ENCODE peak calls at places on chromosomes 13 and 19, in ten cellular contexts. One of them, this sample, is unnamed.

GRCh38 chr19:13079542-13079986 is 23.1 kb downstream of the LYL1 start:
- DNase-seq in endothelial cell: no peak
- DNase-seq in WTC11: no peak
- DNase-seq in A549: no peak
- DNase-seq in cardiac muscle cell: no peak
- DNase-seq in endodermal cell: peak
- DNase-seq in A673: peak
- DNase-seq in mesothelial cell of epicardium: no peak
- DNase-seq in heart left ventricle: peak
- DNase-seq in CD4-positive, alpha-beta T cell: no peak
- DNase-seq in this sample: peak

GRCh38 chr19:45492627-45493470 is 4.0 kb downstream of the RTN2 start:
- DNase-seq in cardiac muscle cell: peak
- DNase-seq in endodermal cell: peak
- DNase-seq in CD4-positive, alpha-beta T cell: no peak
- DNase-seq in endothelial cell: peak
- DNase-seq in mesothelial cell of epicardium: peak
- DNase-seq in A673: peak
- DNase-seq in A549: no peak
- DNase-seq in heart left ventricle: peak
- DNase-seq in WTC11: peak
- DNase-seq in this sample: no peak

GRCh38 chr19:3102239-3103140 is 8.3 kb downstream of the GNA11 start:
- DNase-seq in mesothelial cell of epicardium: no peak
- DNase-seq in CD4-positive, alpha-beta T cell: no peak
- DNase-seq in cardiac muscle cell: no peak
- DNase-seq in heart left ventricle: no peak
- DNase-seq in A549: no peak
- DNase-seq in endothelial cell: no peak
- DNase-seq in WTC11: no peak
- DNase-seq in endodermal cell: no peak
- DNase-seq in A673: no peak
- DNase-seq in this sample: no peak

GRCh38 chr13:27954406-27954851 is 14.7 kb downstream of the CDX2 start:
- DNase-seq in mesothelial cell of epicardium: no peak
- DNase-seq in endothelial cell: no peak
- DNase-seq in A549: peak
- DNase-seq in WTC11: peak
- DNase-seq in heart left ventricle: no peak
- DNase-seq in endodermal cell: peak
- DNase-seq in CD4-positive, alpha-beta T cell: no peak
- DNase-seq in A673: no peak
- DNase-seq in cardiac muscle cell: no peak
- DNase-seq in this sample: peak

GRCh38 chr13:93079294-93079693 is 147.3 kb upstream of the GPC6 start:
- DNase-seq in A549: no peak
- DNase-seq in mesothelial cell of epicardium: no peak
- DNase-seq in A673: peak
- DNase-seq in endothelial cell: no peak
- DNase-seq in heart left ventricle: no peak
- DNase-seq in endodermal cell: no peak
- DNase-seq in cardiac muscle cell: no peak
- DNase-seq in WTC11: no peak
- DNase-seq in CD4-positive, alpha-beta T cell: no peak
- DNase-seq in this sample: no peak

GRCh38 chr13:48410199-48410598 is 2.7 kb downstream of the LPAR6 start:
- DNase-seq in cardiac muscle cell: no peak
- DNase-seq in CD4-positive, alpha-beta T cell: no peak
- DNase-seq in A673: no peak
- DNase-seq in endodermal cell: no peak
- DNase-seq in A549: no peak
- DNase-seq in endothelial cell: no peak
- DNase-seq in mesothelial cell of epicardium: no peak
- DNase-seq in heart left ventricle: no peak
- DNase-seq in WTC11: no peak
- DNase-seq in this sample: no peak

GRCh38 chr13:72696590-72696989 is 30.8 kb downstream of the MZT1 start:
- DNase-seq in endothelial cell: no peak
- DNase-seq in A673: peak
- DNase-seq in cardiac muscle cell: no peak
- DNase-seq in A549: no peak
- DNase-seq in heart left ventricle: no peak
- DNase-seq in WTC11: no peak
- DNase-seq in endodermal cell: no peak
- DNase-seq in mesothelial cell of epicardium: no peak
- DNase-seq in CD4-positive, alpha-beta T cell: no peak
- DNase-seq in this sample: no peak

GRCh38 chr13:74045583-74045982 is 88.6 kb downstream of the KLF12 start:
- DNase-seq in cardiac muscle cell: no peak
- DNase-seq in WTC11: no peak
- DNase-seq in CD4-positive, alpha-beta T cell: no peak
- DNase-seq in endothelial cell: no peak
- DNase-seq in A673: no peak
- DNase-seq in endodermal cell: no peak
- DNase-seq in heart left ventricle: no peak
- DNase-seq in mesothelial cell of epicardium: no peak
- DNase-seq in A549: no peak
- DNase-seq in this sample: no peak

GRCh38 chr19:18814063-18814462 is 17.7 kb upstream of the UPF1 start:
- DNase-seq in A673: no peak
- DNase-seq in endodermal cell: no peak
- DNase-seq in A549: no peak
- DNase-seq in heart left ventricle: no peak
- DNase-seq in CD4-positive, alpha-beta T cell: no peak
- DNase-seq in endothelial cell: no peak
- DNase-seq in WTC11: no peak
- DNase-seq in mesothelial cell of epicardium: no peak
- DNase-seq in cardiac muscle cell: no peak
- DNase-seq in this sample: no peak

GRCh38 chr19:6354098-6354674 is 7.1 kb upstream of the CLPP start:
- DNase-seq in A549: no peak
- DNase-seq in WTC11: no peak
- DNase-seq in mesothelial cell of epicardium: no peak
- DNase-seq in endothelial cell: no peak
- DNase-seq in endodermal cell: no peak
- DNase-seq in A673: no peak
- DNase-seq in cardiac muscle cell: no peak
- DNase-seq in CD4-positive, alpha-beta T cell: no peak
- DNase-seq in heart left ventricle: no peak
- DNase-seq in this sample: no peak

GRCh38 chr19:54415208-54415900 is at the start of gene TTYH1:
- DNase-seq in CD4-positive, alpha-beta T cell: peak
- DNase-seq in WTC11: peak
- DNase-seq in heart left ventricle: no peak
- DNase-seq in A549: no peak
- DNase-seq in cardiac muscle cell: no peak
- DNase-seq in endodermal cell: peak
- DNase-seq in A673: no peak
- DNase-seq in mesothelial cell of epicardium: no peak
- DNase-seq in endothelial cell: peak
- DNase-seq in this sample: peak
- TF ChIP-seq CTCF in CD4-positive, alpha-beta T cell: no peak
- TF ChIP-seq CTCF in WTC11: peak
- TF ChIP-seq CTCF in heart left ventricle: peak
- TF ChIP-seq CTCF in A549: peak
- TF ChIP-seq CTCF in cardiac muscle cell: peak
- TF ChIP-seq CTCF in endodermal cell: peak
- TF ChIP-seq CTCF in A673: peak
- TF ChIP-seq CTCF in mesothelial cell of epicardium: peak
- TF ChIP-seq CTCF in endothelial cell: peak
- TF ChIP-seq CTCF in this sample: peak

DNA sequence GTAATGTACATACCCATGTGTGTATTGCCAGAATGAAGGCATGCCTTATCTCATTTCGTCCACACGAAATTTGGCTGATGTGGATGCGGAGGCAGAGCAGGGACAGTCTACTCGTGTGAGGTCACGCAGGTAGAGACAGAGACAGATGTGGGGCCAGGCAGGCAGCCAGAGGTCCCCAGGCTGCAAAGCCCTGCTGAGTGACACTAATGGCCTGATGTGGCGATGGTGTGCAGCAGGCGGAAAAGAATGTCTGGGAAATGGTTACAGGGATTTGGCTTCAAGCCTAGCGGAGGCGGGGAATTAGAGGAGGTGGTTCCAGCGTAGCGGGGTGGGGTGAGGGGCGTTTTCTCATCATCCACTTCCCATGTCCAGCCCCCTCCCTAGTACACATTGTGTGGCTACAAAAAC is 4.2 kb upstream of the IZUMO2 start:
- DNase-seq in endothelial cell: no peak
- DNase-seq in heart left ventricle: no peak
- DNase-seq in A549: no peak
- DNase-seq in CD4-positive, alpha-beta T cell: no peak
- DNase-seq in mesothelial cell of epicardium: peak
- DNase-seq in A673: peak
- DNase-seq in WTC11: no peak
- DNase-seq in cardiac muscle cell: no peak
- DNase-seq in endodermal cell: no peak
- DNase-seq in this sample: peak
- TF ChIP-seq CTCF in endothelial cell: no peak
- TF ChIP-seq CTCF in heart left ventricle: no peak
- TF ChIP-seq CTCF in A549: no peak
- TF ChIP-seq CTCF in CD4-positive, alpha-beta T cell: no peak
- TF ChIP-seq CTCF in mesothelial cell of epicardium: no peak
- TF ChIP-seq CTCF in A673: no peak
- TF ChIP-seq CTCF in WTC11: no peak
- TF ChIP-seq CTCF in cardiac muscle cell: no peak
- TF ChIP-seq CTCF in endodermal cell: no peak
- TF ChIP-seq CTCF in this sample: no peak

GRCh38 chr19:38055655-38056521 is 148.9 kb downstream of the SIPA1L3 start:
- DNase-seq in cardiac muscle cell: no peak
- DNase-seq in endodermal cell: peak
- DNase-seq in A673: no peak
- DNase-seq in heart left ventricle: no peak
- DNase-seq in endothelial cell: no peak
- DNase-seq in WTC11: no peak
- DNase-seq in mesothelial cell of epicardium: peak
- DNase-seq in A549: no peak
- DNase-seq in CD4-positive, alpha-beta T cell: no peak
- DNase-seq in this sample: no peak
- TF ChIP-seq CTCF in cardiac muscle cell: peak
- TF ChIP-seq CTCF in endodermal cell: no peak
- TF ChIP-seq CTCF in A673: no peak
- TF ChIP-seq CTCF in heart left ventricle: no peak
- TF ChIP-seq CTCF in endothelial cell: no peak
- TF ChIP-seq CTCF in WTC11: no peak
- TF ChIP-seq CTCF in mesothelial cell of epicardium: no peak
- TF ChIP-seq CTCF in A549: no peak
- TF ChIP-seq CTCF in CD4-positive, alpha-beta T cell: no peak
- TF ChIP-seq CTCF in this sample: no peak

DNA sequence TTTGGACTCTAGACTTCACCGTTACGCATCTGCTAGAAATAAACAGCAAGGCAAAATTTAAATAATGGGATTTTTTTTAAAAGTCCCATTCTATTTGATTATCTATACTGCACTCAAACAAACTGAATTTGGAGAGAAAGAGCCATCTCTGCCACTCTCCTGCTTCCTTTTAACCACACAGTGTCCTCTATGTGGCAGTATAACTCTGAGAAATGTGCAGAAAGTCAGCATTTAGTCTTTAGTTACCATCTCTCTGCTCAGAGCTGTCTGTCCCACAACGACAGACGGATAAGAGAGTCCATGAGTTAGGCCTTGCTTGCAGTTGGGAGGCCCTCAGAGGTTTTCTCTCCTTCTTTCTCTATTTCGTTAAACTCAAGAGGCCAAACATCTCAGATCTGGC is 21.2 kb downstream of the CCNA1 start:
- DNase-seq in cardiac muscle cell: peak
- DNase-seq in A549: no peak
- DNase-seq in endodermal cell: no peak
- DNase-seq in mesothelial cell of epicardium: no peak
- DNase-seq in CD4-positive, alpha-beta T cell: no peak
- DNase-seq in heart left ventricle: no peak
- DNase-seq in endothelial cell: no peak
- DNase-seq in WTC11: no peak
- DNase-seq in A673: peak
- DNase-seq in this sample: no peak
- TF ChIP-seq CTCF in cardiac muscle cell: peak
- TF ChIP-seq CTCF in A549: no peak
- TF ChIP-seq CTCF in endodermal cell: peak
- TF ChIP-seq CTCF in mesothelial cell of epicardium: no peak
- TF ChIP-seq CTCF in CD4-positive, alpha-beta T cell: no peak
- TF ChIP-seq CTCF in heart left ventricle: peak
- TF ChIP-seq CTCF in endothelial cell: no peak
- TF ChIP-seq CTCF in WTC11: no peak
- TF ChIP-seq CTCF in A673: peak
- TF ChIP-seq CTCF in this sample: no peak

GRCh38 chr19:56088454-56089215 is 32.5 kb downstream of the ZNF787 start:
- DNase-seq in mesothelial cell of epicardium: no peak
- DNase-seq in heart left ventricle: no peak
- DNase-seq in A673: no peak
- DNase-seq in endothelial cell: no peak
- DNase-seq in WTC11: no peak
- DNase-seq in cardiac muscle cell: no peak
- DNase-seq in A549: no peak
- DNase-seq in CD4-positive, alpha-beta T cell: no peak
- DNase-seq in endodermal cell: peak
- DNase-seq in this sample: no peak

GRCh38 chr19:56091066-56091490 is 30.0 kb downstream of the ZNF787 start:
- DNase-seq in heart left ventricle: no peak
- DNase-seq in A673: peak
- DNase-seq in cardiac muscle cell: no peak
- DNase-seq in A549: no peak
- DNase-seq in mesothelial cell of epicardium: no peak
- DNase-seq in endodermal cell: no peak
- DNase-seq in CD4-positive, alpha-beta T cell: no peak
- DNase-seq in endothelial cell: no peak
- DNase-seq in WTC11: no peak
- DNase-seq in this sample: no peak

GRCh38 chr19:56087647-56088346 is 33.3 kb downstream of the ZNF787 start:
- DNase-seq in CD4-positive, alpha-beta T cell: no peak
- DNase-seq in cardiac muscle cell: no peak
- DNase-seq in A549: no peak
- DNase-seq in heart left ventricle: peak
- DNase-seq in endothelial cell: no peak
- DNase-seq in mesothelial cell of epicardium: no peak
- DNase-seq in A673: no peak
- DNase-seq in WTC11: no peak
- DNase-seq in endodermal cell: peak
- DNase-seq in this sample: no peak

GRCh38 chr19:56086671-56087430 is 34.2 kb downstream of the ZNF787 start:
- DNase-seq in endodermal cell: peak
- DNase-seq in cardiac muscle cell: no peak
- DNase-seq in WTC11: no peak
- DNase-seq in heart left ventricle: no peak
- DNase-seq in A673: no peak
- DNase-seq in mesothelial cell of epicardium: no peak
- DNase-seq in endothelial cell: no peak
- DNase-seq in CD4-positive, alpha-beta T cell: no peak
- DNase-seq in A549: no peak
- DNase-seq in this sample: no peak

DNA sequence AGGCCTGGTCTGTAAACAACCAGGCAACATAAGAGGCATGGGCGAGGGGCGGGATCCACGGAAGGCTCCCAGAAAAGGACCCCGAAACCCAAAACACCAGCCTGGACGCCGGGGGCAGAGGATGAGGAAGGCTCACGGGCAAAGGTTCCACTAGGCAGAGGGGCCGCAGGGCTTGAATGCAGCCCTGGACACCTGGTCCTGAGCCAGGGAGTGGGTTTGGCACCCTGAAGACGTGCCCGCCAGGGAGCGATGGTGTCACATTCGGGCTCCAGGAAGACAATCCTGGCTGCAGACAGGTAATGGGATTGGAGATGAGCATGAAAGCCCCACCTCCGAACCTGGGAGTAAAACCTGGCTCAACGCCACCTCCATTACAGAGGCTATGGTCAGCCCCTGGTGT is 31.8 kb downstream of the ZNF787 start:
- DNase-seq in heart left ventricle: no peak
- DNase-seq in endodermal cell: peak
- DNase-seq in A673: no peak
- DNase-seq in endothelial cell: no peak
- DNase-seq in A549: no peak
- DNase-seq in mesothelial cell of epicardium: no peak
- DNase-seq in WTC11: no peak
- DNase-seq in cardiac muscle cell: no peak
- DNase-seq in CD4-positive, alpha-beta T cell: no peak
- DNase-seq in this sample: no peak
- TF ChIP-seq CTCF in heart left ventricle: no peak
- TF ChIP-seq CTCF in endodermal cell: no peak
- TF ChIP-seq CTCF in A673: no peak
- TF ChIP-seq CTCF in endothelial cell: no peak
- TF ChIP-seq CTCF in A549: no peak
- TF ChIP-seq CTCF in mesothelial cell of epicardium: no peak
- TF ChIP-seq CTCF in WTC11: no peak
- TF ChIP-seq CTCF in cardiac muscle cell: no peak
- TF ChIP-seq CTCF in CD4-positive, alpha-beta T cell: no peak
- TF ChIP-seq CTCF in this sample: no peak